ENCODE peak calls at places on chromosomes 4 and X, in five cellular contexts. One of them, this sample, is unnamed.

GRCh38 chr4:13432453-13432852 is 51.7 kb downstream of the RAB28 start:
- DNase-seq in fibroblast of villous mesenchyme: no peak
- DNase-seq in lung: no peak
- DNase-seq in sigmoid colon: no peak
- DNase-seq in AG09309: no peak
- DNase-seq in this sample: no peak

GRCh38 chrX:111861605-111862004 is 14.4 kb upstream of the TRPC5OS start:
- DNase-seq in fibroblast of villous mesenchyme: no peak
- DNase-seq in lung: no peak
- DNase-seq in sigmoid colon: no peak
- DNase-seq in AG09309: no peak
- DNase-seq in this sample: no peak

GRCh38 chr4:135605096-135605495 is 1403.5 kb upstream of the PABPC4L start:
- DNase-seq in fibroblast of villous mesenchyme: no peak
- DNase-seq in lung: no peak
- DNase-seq in sigmoid colon: no peak
- DNase-seq in AG09309: no peak
- DNase-seq in this sample: no peak

GRCh38 chr4:115213705-115214104 is 100.3 kb upstream of the NDST4 start:
- DNase-seq in fibroblast of villous mesenchyme: no peak
- DNase-seq in lung: no peak
- DNase-seq in sigmoid colon: no peak
- DNase-seq in AG09309: no peak
- DNase-seq in this sample: no peak

GRCh38 chrX:136186023-136186413 is 38.7 kb downstream of the FHL1 start:
- DNase-seq in fibroblast of villous mesenchyme: no peak
- DNase-seq in lung: no peak
- DNase-seq in sigmoid colon: no peak
- DNase-seq in AG09309: no peak
- DNase-seq in this sample: no peak

GRCh38 chr4:143186634-143187033 is 1.9 kb downstream of the USP38 start:
- DNase-seq in fibroblast of villous mesenchyme: peak; percentile 36
- DNase-seq in lung: no peak
- DNase-seq in sigmoid colon: no peak
- DNase-seq in AG09309: no peak
- DNase-seq in this sample: peak; percentile 15

GRCh38 chrX:110061138-110061537 is 58.2 kb downstream of the TMEM164 start:
- DNase-seq in fibroblast of villous mesenchyme: no peak
- DNase-seq in lung: no peak
- DNase-seq in sigmoid colon: no peak
- DNase-seq in AG09309: no peak
- DNase-seq in this sample: no peak

GRCh38 chr4:139961344-139961948 is 192.5 kb downstream of the MAML3 start:
- DNase-seq in fibroblast of villous mesenchyme: peak; percentile 30
- DNase-seq in lung: no peak
- DNase-seq in sigmoid colon: no peak
- DNase-seq in AG09309: no peak
- DNase-seq in this sample: no peak

GRCh38 chr4:169438057-169438480 is 167.3 kb upstream of the SH3RF1 start:
- DNase-seq in fibroblast of villous mesenchyme: no peak
- DNase-seq in lung: no peak
- DNase-seq in sigmoid colon: no peak
- DNase-seq in AG09309: no peak
- DNase-seq in this sample: peak; percentile 65

GRCh38 chr4:41095973-41096372 is 118.4 kb downstream of the APBB2 start:
- DNase-seq in fibroblast of villous mesenchyme: no peak
- DNase-seq in lung: no peak
- DNase-seq in sigmoid colon: no peak
- DNase-seq in AG09309: peak; percentile 20
- DNase-seq in this sample: peak; percentile 62

GRCh38 chr4:21879187-21879586 is 69.4 kb downstream of the KCNIP4 start:
- DNase-seq in fibroblast of villous mesenchyme: peak; percentile 23
- DNase-seq in lung: no peak
- DNase-seq in sigmoid colon: no peak
- DNase-seq in AG09309: no peak
- DNase-seq in this sample: peak; percentile 4

GRCh38 chrX:150225756-150226155 is 137.4 kb upstream of the MAMLD1 start:
- DNase-seq in fibroblast of villous mesenchyme: no peak
- DNase-seq in lung: no peak
- DNase-seq in sigmoid colon: no peak
- DNase-seq in AG09309: no peak
- DNase-seq in this sample: no peak

GRCh38 chrX:38732866-38733265 is 68.4 kb upstream of the MID1IP1 start:
- DNase-seq in fibroblast of villous mesenchyme: no peak
- DNase-seq in lung: no peak
- DNase-seq in sigmoid colon: no peak
- DNase-seq in AG09309: no peak
- DNase-seq in this sample: no peak

GRCh38 chrX:7115557-7115956 is 32.0 kb upstream of the STS start:
- DNase-seq in fibroblast of villous mesenchyme: peak; percentile 74
- DNase-seq in lung: no peak
- DNase-seq in sigmoid colon: no peak
- DNase-seq in AG09309: no peak
- DNase-seq in this sample: peak; percentile 84

GRCh38 chr4:143768007-143768591 is 67.6 kb upstream of the FREM3 start:
- DNase-seq in fibroblast of villous mesenchyme: no peak
- DNase-seq in lung: no peak
- DNase-seq in sigmoid colon: no peak
- DNase-seq in AG09309: no peak
- DNase-seq in this sample: no peak

GRCh38 chr4:187550256-187550950 is 445.2 kb upstream of the ZFP42 start:
- DNase-seq in fibroblast of villous mesenchyme: no peak
- DNase-seq in lung: no peak
- DNase-seq in sigmoid colon: no peak
- DNase-seq in AG09309: no peak
- DNase-seq in this sample: no peak

GRCh38 chr4:164081371-164081770 is 586.9 kb downstream of the TMA16 start:
- DNase-seq in fibroblast of villous mesenchyme: no peak
- DNase-seq in lung: no peak
- DNase-seq in sigmoid colon: no peak
- DNase-seq in AG09309: no peak
- DNase-seq in this sample: no peak

GRCh38 chr4:84944952-84945351 is 21.5 kb downstream of the WDFY3 start:
- DNase-seq in fibroblast of villous mesenchyme: peak; percentile 34
- DNase-seq in lung: no peak
- DNase-seq in sigmoid colon: no peak
- DNase-seq in AG09309: no peak
- DNase-seq in this sample: no peak

GRCh38 chrX:78321809-78322208 is 5.6 kb downstream of the CYSLTR1 start:
- DNase-seq in fibroblast of villous mesenchyme: no peak
- DNase-seq in lung: peak; percentile 52
- DNase-seq in sigmoid colon: no peak
- DNase-seq in AG09309: no peak
- DNase-seq in this sample: peak; percentile 88

GRCh38 chrX:69102805-69103204 is 62.4 kb downstream of the PJA1 start:
- DNase-seq in fibroblast of villous mesenchyme: no peak
- DNase-seq in lung: no peak
- DNase-seq in sigmoid colon: no peak
- DNase-seq in AG09309: no peak
- DNase-seq in this sample: no peak

GRCh38 chr4:173505924-173506779 is 23.9 kb downstream of the HAND2 start:
- DNase-seq in fibroblast of villous mesenchyme: peak; percentile 75
- DNase-seq in lung: no peak
- DNase-seq in sigmoid colon: peak; percentile 90
- DNase-seq in AG09309: no peak
- DNase-seq in this sample: peak; percentile 73

GRCh38 chr4:140673729-140674128 is 82.5 kb downstream of the TBC1D9 start:
- DNase-seq in fibroblast of villous mesenchyme: peak; percentile 67
- DNase-seq in lung: no peak
- DNase-seq in sigmoid colon: no peak
- DNase-seq in AG09309: no peak
- DNase-seq in this sample: no peak

GRCh38 chrX:153333821-153334653 is at the start of gene ZNF275:
- DNase-seq in fibroblast of villous mesenchyme: peak; percentile 78
- DNase-seq in lung: peak; percentile 70
- DNase-seq in sigmoid colon: peak; percentile 88
- DNase-seq in AG09309: peak; percentile 10
- DNase-seq in this sample: peak; percentile 85

GRCh38 chr4:155071962-155072361 is 136.5 kb upstream of the NPY2R start:
- DNase-seq in fibroblast of villous mesenchyme: no peak
- DNase-seq in lung: no peak
- DNase-seq in sigmoid colon: no peak
- DNase-seq in AG09309: no peak
- DNase-seq in this sample: no peak

GRCh38 chr4:7434766-7435150 is at the start of gene PSAPL1:
- DNase-seq in fibroblast of villous mesenchyme: peak; percentile 7
- DNase-seq in lung: peak; percentile 78
- DNase-seq in sigmoid colon: no peak
- DNase-seq in AG09309: no peak
- DNase-seq in this sample: no peak

GRCh38 chr4:16067515-16067914 is 16.3 kb downstream of the PROM1 start:
- DNase-seq in fibroblast of villous mesenchyme: no peak
- DNase-seq in lung: no peak
- DNase-seq in sigmoid colon: no peak
- DNase-seq in AG09309: no peak
- DNase-seq in this sample: no peak

GRCh38 chr4:4871267-4872147 is 12.0 kb downstream of the MSX1 start:
- DNase-seq in fibroblast of villous mesenchyme: no peak
- DNase-seq in lung: no peak
- DNase-seq in sigmoid colon: no peak
- DNase-seq in AG09309: no peak
- DNase-seq in this sample: no peak

GRCh38 chrX:35890699-35891098 is 28.8 kb upstream of the CFAP47 start:
- DNase-seq in fibroblast of villous mesenchyme: no peak
- DNase-seq in lung: peak; percentile 37
- DNase-seq in sigmoid colon: no peak
- DNase-seq in AG09309: no peak
- DNase-seq in this sample: peak; percentile 21

GRCh38 chr4:55032788-55033187 is 92.6 kb downstream of the KDR start:
- DNase-seq in fibroblast of villous mesenchyme: peak; percentile 28
- DNase-seq in lung: no peak
- DNase-seq in sigmoid colon: no peak
- DNase-seq in AG09309: no peak
- DNase-seq in this sample: no peak

GRCh38 chr4:71186257-71186565 is 152.6 kb upstream of the SLC4A4 start:
- DNase-seq in fibroblast of villous mesenchyme: no peak
- DNase-seq in lung: no peak
- DNase-seq in sigmoid colon: peak; percentile 68
- DNase-seq in AG09309: no peak
- DNase-seq in this sample: no peak

GRCh38 chrX:22533898-22534297 is 261.2 kb downstream of the CBLL2 start:
- DNase-seq in fibroblast of villous mesenchyme: no peak
- DNase-seq in lung: no peak
- DNase-seq in sigmoid colon: no peak
- DNase-seq in AG09309: no peak
- DNase-seq in this sample: peak; percentile 5

GRCh38 chrX:10797493-10797892 is 177.1 kb upstream of the MID1 start:
- DNase-seq in fibroblast of villous mesenchyme: peak; percentile 12
- DNase-seq in lung: no peak
- DNase-seq in sigmoid colon: no peak
- DNase-seq in AG09309: no peak
- DNase-seq in this sample: no peak

GRCh38 chr4:86961605-86962295 is 26.9 kb downstream of the AFF1 start:
- DNase-seq in fibroblast of villous mesenchyme: peak; percentile 91
- DNase-seq in lung: no peak
- DNase-seq in sigmoid colon: no peak
- DNase-seq in AG09309: no peak
- DNase-seq in this sample: peak; percentile 92

DNA sequence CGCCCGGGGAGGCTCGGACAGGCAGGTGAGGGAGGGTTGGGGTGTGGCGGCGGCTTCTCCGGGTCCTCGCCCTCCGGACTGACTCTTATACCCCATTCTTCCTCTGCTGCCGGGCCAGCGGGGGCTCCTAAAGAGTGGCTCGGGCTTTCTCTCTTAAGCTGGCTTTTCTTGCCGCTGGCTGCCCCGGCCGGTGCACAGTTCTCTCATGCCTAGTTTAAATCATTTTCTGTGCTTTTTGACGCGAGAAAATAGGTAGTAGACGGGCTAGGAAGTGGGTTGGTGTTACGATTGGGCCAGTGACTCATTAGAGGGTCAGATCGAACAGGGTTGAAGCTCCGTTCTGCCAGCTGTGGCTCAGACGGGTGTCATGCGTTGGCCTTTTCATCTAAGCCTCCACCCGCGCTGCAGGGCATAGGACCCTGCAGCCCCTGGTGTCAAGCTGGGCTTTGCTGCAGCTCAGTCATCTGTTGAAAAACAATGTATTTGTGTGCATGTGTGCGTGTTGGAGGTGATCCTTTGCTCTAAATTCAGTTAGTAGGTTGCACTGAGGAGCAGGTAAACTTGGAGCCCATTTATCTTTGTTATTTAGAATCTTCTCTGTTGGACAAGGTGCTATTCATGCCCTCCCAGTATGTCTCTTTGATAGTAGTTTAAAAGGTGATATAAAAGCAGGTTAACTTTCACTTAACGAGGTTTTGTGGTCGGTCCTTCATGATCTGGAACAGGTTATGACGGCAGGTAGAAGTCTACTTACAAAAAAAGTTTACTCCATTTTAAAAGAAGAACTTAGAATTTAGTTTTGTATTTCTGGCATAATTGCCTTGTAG is 792 bp downstream of the BMP2K start:
- DNase-seq in fibroblast of villous mesenchyme: peak; percentile 60
- DNase-seq in lung: peak; percentile 39
- DNase-seq in sigmoid colon: peak; percentile 72
- DNase-seq in AG09309: no peak
- DNase-seq in this sample: peak; percentile 65
- TF ChIP-seq CTCF in fibroblast of villous mesenchyme: no peak
- TF ChIP-seq CTCF in lung: no peak
- TF ChIP-seq CTCF in sigmoid colon: no peak
- TF ChIP-seq CTCF in AG09309: no peak
- TF ChIP-seq CTCF in this sample: no peak

GRCh38 chr4:137359691-137360315 is 172.5 kb downstream of the PCDH18 start:
- DNase-seq in fibroblast of villous mesenchyme: peak; percentile 56
- DNase-seq in lung: no peak
- DNase-seq in sigmoid colon: no peak
- DNase-seq in AG09309: peak; percentile 45
- DNase-seq in this sample: no peak
- H3K4me3 ChIP-seq in fibroblast of villous mesenchyme: no peak overlapping the region
- H3K4me3 ChIP-seq in lung: no peak overlapping the region
- H3K4me3 ChIP-seq in sigmoid colon: no peak overlapping the region
- H3K4me3 ChIP-seq in AG09309: no peak overlapping the region
- H3K4me3 ChIP-seq in this sample: no peak overlapping the region

GRCh38 chr4:127809173-127809800 is 27.2 kb downstream of the HSPA4L start:
- DNase-seq in fibroblast of villous mesenchyme: peak; percentile 38
- DNase-seq in lung: no peak
- DNase-seq in sigmoid colon: no peak
- DNase-seq in AG09309: no peak
- DNase-seq in this sample: peak; percentile 3
- TF ChIP-seq CTCF in fibroblast of villous mesenchyme: peak; percentile 28
- TF ChIP-seq CTCF in lung: no peak
- TF ChIP-seq CTCF in sigmoid colon: no peak
- TF ChIP-seq CTCF in AG09309: peak; percentile 31
- TF ChIP-seq CTCF in this sample: no peak

GRCh38 chrX:56802921-56803848 is 74.1 kb downstream of the NBDY start:
- DNase-seq in fibroblast of villous mesenchyme: peak; percentile 81
- DNase-seq in lung: peak; percentile 81
- DNase-seq in sigmoid colon: peak; percentile 88
- DNase-seq in AG09309: peak; percentile 66
- DNase-seq in this sample: peak; percentile 80

GRCh38 chrX:56800307-56800706 is 71.3 kb downstream of the NBDY start:
- DNase-seq in fibroblast of villous mesenchyme: no peak
- DNase-seq in lung: no peak
- DNase-seq in sigmoid colon: no peak
- DNase-seq in AG09309: no peak
- DNase-seq in this sample: no peak

GRCh38 chrX:56803849-56804681 is 75.0 kb downstream of the NBDY start:
- DNase-seq in fibroblast of villous mesenchyme: no peak
- DNase-seq in lung: peak; percentile 25
- DNase-seq in sigmoid colon: no peak
- DNase-seq in AG09309: no peak
- DNase-seq in this sample: no peak

GRCh38 chrX:56800801-56801200 is 71.8 kb downstream of the NBDY start:
- DNase-seq in fibroblast of villous mesenchyme: peak; percentile 11
- DNase-seq in lung: no peak
- DNase-seq in sigmoid colon: no peak
- DNase-seq in AG09309: no peak
- DNase-seq in this sample: peak; percentile 76

GRCh38 chrX:56802428-56802827 is 73.4 kb downstream of the NBDY start:
- DNase-seq in fibroblast of villous mesenchyme: no peak
- DNase-seq in lung: no peak
- DNase-seq in sigmoid colon: no peak
- DNase-seq in AG09309: no peak
- DNase-seq in this sample: no peak
- H3K4me3 ChIP-seq in fibroblast of villous mesenchyme: no peak overlapping the region
- H3K4me3 ChIP-seq in lung: no peak overlapping the region
- H3K4me3 ChIP-seq in sigmoid colon: no peak overlapping the region
- H3K4me3 ChIP-seq in AG09309: no peak overlapping the region
- H3K4me3 ChIP-seq in this sample: no peak overlapping the region

This sample was measured in GM12865.